ENCODE peak calls at places on chromosomes 3 and 15, in eight cellular contexts. Y, B, W, R, A, I, H and N are unnamed samples.

GRCh38 chr3:54511766-54512365 is 389.5 kb downstream of the CACNA2D3 start:
- DNase-seq in Y (no peak), B (no peak), W (no peak), R (no peak), A (no peak), I (no peak), H (no peak), N (no peak)

GRCh38 chr3:185658504-185658912 is 72.4 kb downstream of the SENP2 start:
- DNase-seq in Y (peak), B (peak), W (peak), R (peak), A (peak), I (peak), H (peak), N (peak)

GRCh38 chr3:71503525-71504249 is 79.8 kb downstream of the FOXP1 start:
- DNase-seq in Y (no peak), B (no peak), W (no peak), R (peak), A (peak), I (no peak), H (no peak), N (peak)

GRCh38 chr3:154137036-154137435 is 15.8 kb downstream of the ARHGEF26 start:
- DNase-seq in Y (no peak), B (no peak), W (no peak), R (no peak), A (no peak), I (no peak), H (no peak), N (no peak)

GRCh38 chr3:196645091-196645490 is 5.6 kb downstream of the NRROS start:
- DNase-seq in Y (no peak), B (no peak), W (no peak), R (no peak), A (no peak), I (no peak), H (no peak), N (no peak)

GRCh38 chr3:29280675-29281264 is at the start of gene RBMS3:
- DNase-seq in Y (peak), B (peak), W (peak), R (peak), A (peak), I (peak), H (peak), N (peak)

GRCh38 chr15:85088300-85088699 is 106.6 kb downstream of the PDE8A start:
- DNase-seq in Y (no peak), B (no peak), W (no peak), R (no peak), A (no peak), I (no peak), H (no peak), N (no peak)

GRCh38 chr15:58348095-58348812 is 83.5 kb upstream of the LIPC start:
- DNase-seq in Y (no peak), B (no peak), W (no peak), R (no peak), A (no peak), I (no peak), H (no peak), N (no peak)

GRCh38 chr3:44323341-44323955 is 15.1 kb upstream of the TCAIM start:
- DNase-seq in Y (peak), B (peak), W (peak), R (peak), A (peak), I (peak), H (peak), N (peak)

GRCh38 chr3:55893045-55893664 is 406.0 kb upstream of the WNT5A start:
- DNase-seq in Y (no peak), B (peak), W (peak), R (peak), A (no peak), I (no peak), H (no peak), N (no peak)

GRCh38 chr3:186515115-186515514 is 29.1 kb downstream of the CRYGS start:
- DNase-seq in Y (no peak), B (no peak), W (no peak), R (no peak), A (no peak), I (no peak), H (no peak), N (no peak)

GRCh38 chr3:193803288-193803687 is 210.3 kb downstream of the OPA1 start:
- DNase-seq in Y (no peak), B (no peak), W (no peak), R (no peak), A (no peak), I (no peak), H (no peak), N (no peak)

GRCh38 chr15:60619131-60619530 is 140.2 kb upstream of the ICE2 start:
- DNase-seq in Y (no peak), B (no peak), W (no peak), R (no peak), A (no peak), I (no peak), H (no peak), N (no peak)

GRCh38 chr3:107619549-107619948 is 96.8 kb downstream of the BBX start:
- DNase-seq in Y (no peak), B (no peak), W (no peak), R (no peak), A (no peak), I (no peak), H (no peak), N (no peak)

GRCh38 chr3:71600646-71601288 is 17.2 kb upstream of the FOXP1 start:
- DNase-seq in Y (no peak), B (no peak), W (no peak), R (no peak), A (no peak), I (no peak), H (no peak), N (no peak)

GRCh38 chr15:90412356-90413194 is 24.5 kb downstream of the IQGAP1 start:
- DNase-seq in Y (no peak), B (peak), W (no peak), R (peak), A (peak), I (no peak), H (peak), N (peak)

GRCh38 chr3:186452517-186452916 is 90.5 kb upstream of the DGKG start:
- DNase-seq in Y (no peak), B (peak), W (peak), R (peak), A (peak), I (no peak), H (no peak), N (peak)

DNA sequence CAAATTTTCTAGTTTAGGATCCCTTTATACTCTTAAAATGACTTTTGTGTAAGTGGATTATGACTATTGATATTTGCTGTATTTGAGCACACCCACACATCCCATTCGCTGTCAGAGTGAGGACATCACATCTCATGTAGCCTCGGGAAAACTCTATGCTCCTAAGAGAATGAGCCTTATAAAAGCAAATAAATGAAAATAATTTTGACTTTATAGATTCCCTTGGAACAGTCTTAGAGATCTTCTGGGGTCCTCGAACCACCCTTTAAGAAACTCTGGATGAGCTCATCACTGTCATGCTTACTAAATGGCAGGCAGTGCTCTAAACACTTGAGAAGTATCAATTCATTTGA is 16.1 kb upstream of the EXOG start:
- DNase-seq in Y (no peak), B (no peak), W (no peak), R (no peak), A (no peak), I (no peak), H (no peak), N (no peak)
- TF ChIP-seq CTCF in Y (no peak), B (no peak), W (no peak), R (no peak), A (no peak), I (no peak), H (no peak), N (no peak)

GRCh38 chr3:101828289-101828688 is 21.0 kb upstream of the NFKBIZ start:
- DNase-seq in Y (no peak), B (no peak), W (no peak), R (no peak), A (no peak), I (no peak), H (no peak), N (no peak)

GRCh38 chr3:101827211-101828174 is 21.8 kb upstream of the NFKBIZ start:
- DNase-seq in Y (peak), B (peak), W (no peak), R (peak), A (peak), I (peak), H (peak), N (peak)

GRCh38 chr3:101829066-101829830 is 20.1 kb upstream of the NFKBIZ start:
- DNase-seq in Y (peak), B (peak), W (no peak), R (peak), A (peak), I (peak), H (peak), N (peak)

GRCh38 chr3:101833446-101833974 is 15.8 kb upstream of the NFKBIZ start:
- DNase-seq in Y (no peak), B (no peak), W (no peak), R (no peak), A (no peak), I (no peak), H (no peak), N (no peak)

GRCh38 chr3:101829878-101830277 is 19.4 kb upstream of the NFKBIZ start:
- DNase-seq in Y (no peak), B (no peak), W (no peak), R (no peak), A (no peak), I (no peak), H (no peak), N (no peak)
- H3K4me3 ChIP-seq in Y (no peak), B (no peak), W (no peak), R (no peak), A (no peak), I (no peak), H (no peak), N (no peak)

GRCh38 chr3:129890891-129891290 is 2.6 kb downstream of the TMCC1 start:
- DNase-seq in Y (no peak), B (no peak), W (no peak), R (no peak), A (no peak), I (no peak), H (no peak), N (no peak)
- TF ChIP-seq CTCF in Y (no peak), B (no peak), W (no peak), R (no peak), A (no peak), I (no peak), H (no peak), N (no peak)

GRCh38 chr15:101357333-101357732 is 62.3 kb upstream of the SNRPA1 start:
- DNase-seq in Y (no peak), B (no peak), W (no peak), R (no peak), A (no peak), I (no peak), H (no peak), N (no peak)

GRCh38 chr15:101355678-101356464 is 60.8 kb upstream of the SNRPA1 start:
- DNase-seq in Y (no peak), B (no peak), W (no peak), R (no peak), A (no peak), I (no peak), H (no peak), N (no peak)

GRCh38 chr15:101357885-101358284 is 62.8 kb upstream of the SNRPA1 start:
- DNase-seq in Y (no peak), B (no peak), W (no peak), R (no peak), A (no peak), I (no peak), H (no peak), N (no peak)

GRCh38 chr15:101353240-101353639 is 58.2 kb upstream of the SNRPA1 start:
- DNase-seq in Y (no peak), B (no peak), W (no peak), R (no peak), A (peak), I (no peak), H (no peak), N (no peak)

GRCh38 chr15:101354891-101355623 is 60.0 kb upstream of the SNRPA1 start:
- DNase-seq in Y (no peak), B (no peak), W (no peak), R (no peak), A (no peak), I (no peak), H (no peak), N (no peak)
- H3K4me3 ChIP-seq in Y (no peak), B (no peak), W (no peak), R (no peak), A (no peak), I (no peak), H (no peak), N (no peak)